ENCODE peak calls at places on chromosomes 11 and 22, in eight cellular contexts. U is stimulated activated CD4-positive, alpha-beta T cell treated with anti-CD3 and anti-CD28 coated beads, Interleukin-15, amount 100 ng/mL, for 1 hour; S is stromal cell of bone marrow; G is transverse colon; P is HCEC 1CT; B is mucosa of descending colon; F is CD8-positive, alpha-beta T cell; L is effector memory CD4-positive, alpha-beta T cell. R is an unnamed sample.
A peak's percentile ranks its signal among the peaks of the same experiment; 100 is the strongest.

GRCh38 chr11:67267188-67268035 is 1.1 kb downstream of the GRK2 start:
- DNase-seq in P (no peak), L (no peak), S (no peak), U (no peak), G (peak; percentile 87), F (no peak), B (peak; percentile 88), R (peak; percentile 75)

GRCh38 chr22:29481265-29482000 is 1.4 kb downstream of the NEFH start:
- DNase-seq in L (no peak), P (no peak), U (no peak), G (no peak), F (no peak), S (no peak), B (no peak), R (no peak)

GRCh38 chr22:48489551-48490512 is 1337.8 kb downstream of the BRD1 start:
- DNase-seq in S (no peak), U (no peak), L (no peak), P (no peak), G (no peak), B (no peak), F (no peak), R (no peak)

GRCh38 chr22:41501209-41501608 is 32.3 kb downstream of the ACO2 start:
- DNase-seq in U (no peak), F (no peak), G (no peak), B (no peak), L (no peak), S (no peak), P (peak; percentile 23), R (no peak)

GRCh38 chr11:128448487-128448886 is 138.9 kb downstream of the ETS1 start:
- DNase-seq in U (no peak), P (peak; percentile 60), L (no peak), S (no peak), B (peak; percentile 82), G (peak; percentile 83), F (no peak), R (no peak)

GRCh38 chr11:2273771-2274170 is 3.4 kb upstream of the ASCL2 start:
- DNase-seq in S (no peak), F (no peak), L (no peak), G (no peak), P (no peak), U (no peak), B (no peak), R (no peak)

GRCh38 chr11:69321877-69322350 is 28.0 kb downstream of the MYEOV start:
- DNase-seq in B (no peak), U (no peak), P (peak; percentile 96), F (no peak), S (peak; percentile 99), L (no peak), G (no peak), R (peak; percentile 75)

GRCh38 chr11:123060265-123061000 is 1.5 kb downstream of the HSPA8 start:
- DNase-seq in L (no peak), P (no peak), B (no peak), F (no peak), S (no peak), G (peak; percentile 20), U (no peak), R (no peak)

GRCh38 chr22:23806837-23807236 is 20.1 kb downstream of the SMARCB1 start:
- DNase-seq in F (no peak), B (no peak), P (no peak), U (no peak), L (no peak), G (no peak), S (no peak), R (no peak)

R was measured in coronary artery.